ENCODE peak calls at places on chromosomes 7 and 10, in ten cellular contexts. N, F, S, Z, Q, G, O, J, U and T are unnamed samples.
A peak's percentile ranks its signal among the peaks of the same experiment; 100 is the strongest.

GRCh38 chr7:55629051-55629677 is 56.9 kb upstream of the VOPP1 start:
- DNase-seq in Z (no peak), F (no peak), O (no peak), Q (no peak), N (no peak), U (no peak), G (no peak), J (no peak), S (no peak), T (no peak)

GRCh38 chr10:113347508-113347907 is 205.3 kb upstream of the HABP2 start:
- DNase-seq in N (no peak), Z (no peak), J (no peak), F (peak; percentile 17), U (peak; percentile 84), G (no peak), Q (peak; percentile 31), O (no peak), S (no peak), T (no peak)

GRCh38 chr10:32000937-32001336 is 55.3 kb downstream of the KIF5B start:
- DNase-seq in N (no peak), Q (no peak), F (no peak), O (no peak), S (no peak), Z (no peak), G (no peak), J (no peak), U (no peak), T (no peak)

GRCh38 chr7:149824748-149825566 is 13.2 kb upstream of the ZNF862 start:
- DNase-seq in G (no peak), J (no peak), Q (no peak), N (no peak), U (no peak), O (peak; percentile 36), Z (no peak), S (peak; percentile 23), F (no peak), T (no peak)

GRCh38 chr7:1697499-1698125 is 27.5 kb downstream of the ELFN1 start:
- DNase-seq in Z (peak; percentile 10), U (no peak), O (peak; percentile 9), S (no peak), J (no peak), N (no peak), Q (no peak), F (no peak), G (no peak), T (peak; percentile 69)

GRCh38 chr10:60376953-60377352 is 12.7 kb downstream of the ANK3 start:
- DNase-seq in Q (no peak), G (no peak), O (no peak), J (no peak), Z (no peak), S (no peak), U (no peak), F (no peak), N (no peak), T (no peak)

GRCh38 chr7:87435546-87435945 is 39.9 kb downstream of the ABCB4 start:
- DNase-seq in G (no peak), S (no peak), O (no peak), Q (no peak), J (no peak), N (no peak), Z (no peak), U (no peak), F (no peak), T (no peak)

GRCh38 chr7:154425326-154425725 is 373.1 kb downstream of the DPP6 start:
- DNase-seq in G (no peak), Q (no peak), U (no peak), Z (no peak), O (no peak), S (no peak), J (no peak), N (no peak), F (no peak), T (no peak)

GRCh38 chr7:57404967-57405421 is 45.0 kb upstream of the ZNF716 start:
- DNase-seq in G (no peak), S (no peak), O (no peak), Z (no peak), Q (no peak), N (no peak), U (no peak), J (no peak), F (no peak), T (no peak)

GRCh38 chr7:101315336-101315735 is 6.3 kb downstream of the IFT22 start:
- DNase-seq in G (no peak), S (no peak), F (peak; percentile 46), N (peak; percentile 59), U (no peak), J (peak; percentile 55), Q (peak; percentile 33), O (peak; percentile 58), Z (no peak), T (no peak)

GRCh38 chr7:770786-771185 is 43.7 kb upstream of the PRKAR1B start:
- DNase-seq in J (no peak), Q (no peak), F (no peak), O (no peak), U (no peak), S (no peak), Z (no peak), G (no peak), N (no peak), T (no peak)

GRCh38 chr10:43135656-43136055 is 2.6 kb upstream of the CSGALNACT2 start:
- DNase-seq in O (no peak), J (no peak), Q (no peak), N (no peak), U (no peak), F (no peak), S (no peak), G (no peak), Z (no peak), T (no peak)

GRCh38 chr10:14282271-14282670 is 48.5 kb downstream of the FRMD4A start:
- DNase-seq in U (no peak), Q (no peak), J (no peak), O (no peak), G (no peak), S (no peak), N (no peak), F (no peak), Z (no peak), T (no peak)

GRCh38 chr7:140607441-140607989 is 33.1 kb downstream of the DENND2A start:
- DNase-seq in N (no peak), S (peak; percentile 82), O (peak; percentile 46), U (peak; percentile 89), F (peak; percentile 36), Z (peak; percentile 63), G (no peak), Q (no peak), J (no peak), T (peak; percentile 86)
- TF ChIP-seq EP300 in N (no peak), S (no peak), O (no peak), U (no peak), F (no peak), Z (peak; percentile 61), G (no peak), Q (no peak), J (no peak), T (no peak)

GRCh38 chr10:33120700-33121099 is 162.7 kb upstream of the ITGB1 start:
- DNase-seq in G (no peak), F (no peak), U (no peak), Q (no peak), O (no peak), N (no peak), S (no peak), J (no peak), Z (no peak), T (no peak)

GRCh38 chr10:33123680-33124079 is 165.7 kb upstream of the ITGB1 start:
- DNase-seq in Z (no peak), F (no peak), S (no peak), Q (no peak), G (no peak), N (no peak), O (no peak), J (no peak), U (no peak), T (no peak)

GRCh38 chr10:33117816-33118215 is 159.8 kb upstream of the ITGB1 start:
- DNase-seq in S (no peak), G (no peak), O (no peak), F (no peak), Z (no peak), U (no peak), J (no peak), N (no peak), Q (no peak), T (no peak)

GRCh38 chr10:33122014-33122788 is 164.2 kb upstream of the ITGB1 start:
- DNase-seq in Q (peak; percentile 56), F (no peak), G (no peak), S (no peak), J (no peak), U (no peak), N (no peak), Z (no peak), O (no peak), T (no peak)

GRCh38 chr10:33120275-33120674 is 162.2 kb upstream of the ITGB1 start:
- DNase-seq in O (no peak), Z (no peak), S (no peak), N (no peak), G (no peak), U (no peak), J (no peak), Q (no peak), F (no peak), T (no peak)
- H3K4me1 ChIP-seq in O (peaks cover 10% of the 10 kb centered on the region), Z (peaks cover under 1% of the 10 kb centered on the region), S (peaks cover 8% of the 10 kb centered on the region), N (peaks cover 23% of the 10 kb centered on the region), G (no peaks in the 10 kb centered on the region), U (peaks cover 10% of the 10 kb centered on the region), J (peaks cover 10% of the 10 kb centered on the region), Q (peaks cover 13% of the 10 kb centered on the region), F (no peaks in the 10 kb centered on the region), T (peaks cover 10% of the 10 kb centered on the region)

DNA sequence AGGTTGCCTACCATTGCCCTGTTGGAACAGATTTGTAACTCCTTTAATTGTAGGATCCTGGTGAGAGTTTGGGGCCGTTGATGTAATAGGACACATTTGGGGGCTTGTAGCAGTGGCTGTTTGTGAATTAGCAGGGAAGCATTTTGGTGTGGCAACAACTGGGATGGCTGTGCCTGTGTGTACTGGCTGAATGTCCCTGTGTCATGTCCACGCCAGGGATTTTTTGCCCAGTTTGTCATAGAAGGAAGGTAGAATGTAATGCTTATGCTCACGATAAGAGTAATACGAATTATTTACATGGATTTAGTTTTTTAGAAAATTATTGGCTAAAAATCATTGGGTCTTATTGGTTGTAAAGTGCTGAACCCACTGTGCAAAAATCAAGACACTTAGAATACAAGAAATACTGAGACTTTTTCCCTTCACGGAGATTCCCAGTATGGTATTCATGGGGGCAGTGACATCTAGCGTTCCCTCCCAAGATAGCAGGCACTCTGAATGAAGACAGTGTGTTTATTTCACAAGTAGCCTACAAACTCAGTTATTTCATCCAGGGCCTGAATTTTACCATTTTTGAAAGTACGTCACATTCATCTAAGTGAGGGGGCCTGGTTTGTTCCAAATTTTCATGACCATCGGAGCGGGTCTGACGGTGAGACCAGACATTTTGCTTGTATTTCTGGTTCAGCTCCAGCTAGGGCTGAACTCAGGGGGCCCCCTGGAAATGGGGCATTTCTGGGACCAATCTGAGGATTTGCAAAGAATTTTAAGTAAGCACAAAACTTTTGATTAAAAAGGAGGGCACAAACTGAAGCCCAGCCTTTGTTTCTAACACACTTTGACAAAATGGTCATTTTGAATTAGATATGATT is 74.7 kb downstream of the CACNB2 start:
- DNase-seq in Z (peak; percentile 41), F (peak; percentile 60), S (peak; percentile 71), N (peak; percentile 48), U (peak; percentile 68), G (no peak), J (peak; percentile 16), Q (no peak), O (peak; percentile 46), T (no peak)
- TF ChIP-seq EP300 in Z (no peak), F (no peak), S (no peak), N (no peak), U (no peak), G (no peak), J (no peak), Q (no peak), O (no peak), T (no peak)

GRCh38 chr10:44983066-44983894 is 4.7 kb upstream of the DEPP1 start:
- DNase-seq in Z (no peak), J (no peak), F (no peak), G (no peak), U (peak; percentile 59), S (peak; percentile 31), O (no peak), Q (no peak), N (no peak), T (peak; percentile 69)
- H3K4me1 ChIP-seq in Z (peaks cover 59% of the 10 kb centered on the region), J (peaks cover 59% of the 10 kb centered on the region), F (peaks cover 33% of the 10 kb centered on the region), G (peaks cover 35% of the 10 kb centered on the region), U (peaks cover 50% of the 10 kb centered on the region), S (peaks cover 50% of the 10 kb centered on the region), O (peaks cover 44% of the 10 kb centered on the region), Q (peaks cover 44% of the 10 kb centered on the region), N (peaks cover 53% of the 10 kb centered on the region), T (peaks cover 44% of the 10 kb centered on the region)